ENCODE peak calls at places on chromosomes 7 and 10, in four cellular contexts. F is hepatocyte, V is SJSA1, B is cardiac muscle cell. O is an unnamed sample.

GRCh38 chr10:112375721-112376577 is 2.0 kb downstream of the ACSL5 start:
- DNase-seq in F (no peak), V (peak; percentile 37), B (no peak), O (no peak)

GRCh38 chr7:22093936-22094335 is 148.2 kb upstream of the CDCA7L start:
- DNase-seq in F (no peak), V (no peak), B (no peak), O (no peak)

GRCh38 chr10:44259090-44259874 is 125.6 kb downstream of the CXCL12 start:
- DNase-seq in F (peak; percentile 78), V (no peak), B (no peak), O (no peak)

GRCh38 chr10:4043897-4044296 is 258.9 kb upstream of the KLF6 start:
- DNase-seq in F (no peak), V (no peak), B (no peak), O (no peak)

GRCh38 chr7:134750083-134751062 is 29.1 kb upstream of the CALD1 start:
- DNase-seq in F (peak; percentile 32), V (peak; percentile 58), B (peak; percentile 70), O (no peak)

GRCh38 chr10:2985729-2986232 is 81.6 kb upstream of the PFKP start:
- DNase-seq in F (peak; percentile 87), V (peak; percentile 48), B (no peak), O (no peak)

GRCh38 chr10:25017247-25017590 is 807 bp downstream of the THNSL1 start:
- DNase-seq in F (peak; percentile 24), V (no peak), B (peak; percentile 23), O (no peak)

GRCh38 chr7:107506683-107507339 is 37.0 kb downstream of the GPR22 start:
- DNase-seq in F (peak; percentile 15), V (no peak), B (no peak), O (no peak)

GRCh38 chr7:148461780-148462179 is 128.8 kb upstream of the C7orf33 start:
- DNase-seq in F (no peak), V (no peak), B (no peak), O (no peak)

GRCh38 chr10:124117511-124117785 is 24.1 kb upstream of the CHST15 start:
- DNase-seq in F (no peak), V (no peak), B (no peak), O (no peak)

GRCh38 chr7:27812706-27813105 is 72.7 kb downstream of the TAX1BP1 start:
- DNase-seq in F (no peak), V (no peak), B (no peak), O (no peak)

GRCh38 chr10:21159669-21160068 is 262.6 kb upstream of the NEBL start:
- DNase-seq in F (no peak), V (no peak), B (no peak), O (no peak)

GRCh38 chr7:50308301-50309129 is 4.0 kb downstream of the IKZF1 start:
- DNase-seq in F (no peak), V (no peak), B (no peak), O (no peak)

GRCh38 chr10:48285710-48286109 is 11.2 kb upstream of the FRMPD2 start:
- DNase-seq in F (no peak), V (no peak), B (no peak), O (no peak)

GRCh38 chr10:17512341-17513001 is 58.1 kb upstream of the ST8SIA6 start:
- DNase-seq in F (peak; percentile 58), V (peak; percentile 94), B (peak; percentile 3), O (no peak)

GRCh38 chr7:56062382-56062781 is 1.7 kb upstream of the SUMF2 start:
- DNase-seq in F (no peak), V (peak; percentile 42), B (no peak), O (no peak)

GRCh38 chr7:22138886-22139285 is 193.2 kb upstream of the CDCA7L start:
- DNase-seq in F (no peak), V (no peak), B (no peak), O (no peak)

GRCh38 chr7:27992755-27993478 is 187.7 kb downstream of the JAZF1 start:
- DNase-seq in F (no peak), V (no peak), B (no peak), O (no peak)

GRCh38 chr7:110204527-110204926 is 886.4 kb upstream of the LRRN3 start:
- DNase-seq in F (peak; percentile 32), V (no peak), B (peak; percentile 28), O (no peak)

GRCh38 chr10:35012781-35013180 is 77.4 kb downstream of the CUL2 start:
- DNase-seq in F (no peak), V (no peak), B (no peak), O (no peak)

GRCh38 chr10:46299267-46299530 is 12.4 kb downstream of the ANTXRL start:
- DNase-seq in F (no peak), V (no peak), B (no peak), O (no peak)

GRCh38 chr7:96786261-96786997 is 76.8 kb upstream of the SEM1 start:
- DNase-seq in F (peak; percentile 26), V (peak; percentile 6), B (peak; percentile 6), O (no peak)

GRCh38 chr7:83162402-83163256 is at the start of gene PCLO:
- DNase-seq in F (peak; percentile 96), V (peak; percentile 29), B (peak; percentile 93), O (no peak)

GRCh38 chr10:130337696-130338587 is 201.8 kb downstream of the GLRX3 start:
- DNase-seq in F (no peak), V (no peak), B (no peak), O (no peak)

GRCh38 chr10:102111276-102111675 is 8.9 kb downstream of the LDB1 start:
- DNase-seq in F (no peak), V (no peak), B (no peak), O (no peak)

GRCh38 chr7:55504093-55504859 is 68.0 kb downstream of the VOPP1 start:
- DNase-seq in F (no peak), V (peak; percentile 23), B (peak; percentile 31), O (no peak)

GRCh38 chr7:93015193-93016084 is 102.3 kb downstream of the SAMD9 start:
- DNase-seq in F (peak; percentile 31), V (peak; percentile 88), B (no peak), O (no peak)

GRCh38 chr10:91317541-91317940 is 92.6 kb upstream of the HECTD2 start:
- DNase-seq in F (no peak), V (no peak), B (no peak), O (no peak)

GRCh38 chr7:129825005-129825553 is 127.7 kb downstream of the UBE2H start:
- DNase-seq in F (peak; percentile 83), V (peak; percentile 61), B (peak; percentile 59), O (peak; percentile 20)

GRCh38 chr7:100952641-100953040 is 3.3 kb downstream of the MUC3A start:
- DNase-seq in F (no peak), V (no peak), B (no peak), O (no peak)

GRCh38 chr10:38146579-38147333 is 52.6 kb downstream of the ZNF37A start:
- DNase-seq in F (no peak), V (no peak), B (no peak), O (no peak)

GRCh38 chr10:24691113-24691512 is 32.6 kb downstream of the ARHGAP21 start:
- DNase-seq in F (no peak), V (no peak), B (no peak), O (no peak)

GRCh38 chr7:77765906-77766800 is 32.1 kb downstream of the TMEM60 start:
- DNase-seq in F (peak; percentile 13), V (peak; percentile 53), B (no peak), O (no peak)

DNA sequence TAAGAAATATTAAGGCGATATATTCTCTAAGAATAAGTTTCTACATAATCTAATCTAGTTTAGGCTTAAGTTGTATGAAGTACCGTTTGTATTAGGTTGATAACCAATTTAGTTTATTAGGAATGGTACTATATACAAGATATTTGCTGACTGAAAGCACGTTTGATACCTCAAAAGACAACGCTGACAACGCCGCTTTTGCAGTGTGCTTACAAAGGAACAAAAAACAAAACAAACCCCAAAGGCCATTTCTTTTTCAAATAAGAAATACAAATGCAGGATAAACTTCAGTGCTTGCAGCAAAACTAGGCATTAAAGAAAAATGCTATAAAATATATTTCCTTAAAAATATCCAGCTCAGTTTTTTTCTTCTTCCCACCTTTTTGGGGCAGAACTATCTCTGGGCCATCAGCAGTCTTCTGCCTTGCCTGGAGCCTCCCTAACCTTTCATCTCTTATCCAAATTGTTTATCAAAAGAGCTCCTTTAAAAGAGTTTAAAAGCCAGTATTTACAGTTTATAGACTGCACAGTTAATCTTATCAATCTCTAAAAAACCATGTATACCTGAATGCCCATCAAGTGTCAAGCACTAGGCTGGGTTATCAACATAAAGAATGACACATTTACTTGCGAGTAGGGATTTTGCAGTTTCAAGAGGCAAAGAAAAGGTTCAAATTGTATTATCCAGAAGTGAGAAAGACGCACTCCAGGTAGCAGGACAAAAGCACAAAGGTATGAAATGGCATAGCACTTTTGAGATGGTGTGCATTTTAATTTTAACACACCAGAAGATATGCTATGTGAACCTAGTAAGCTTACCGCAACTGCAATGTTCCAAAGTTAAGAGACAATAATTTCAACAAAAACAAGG is 4.1 kb upstream of the KMT2E start:
- DNase-seq in F (no peak), V (no peak), B (no peak), O (no peak)
- H3K4me1 ChIP-seq in F (peaks cover 27% of the 10 kb centered on the region), V (peaks cover 22% of the 10 kb centered on the region), B (peaks cover 17% of the 10 kb centered on the region), O (peaks cover 65% of the 10 kb centered on the region)

GRCh38 chr7:105677395-105677701 is 96.1 kb upstream of the EFCAB10 start:
- DNase-seq in F (no peak), V (no peak), B (no peak), O (no peak)

GRCh38 chr7:105677803-105678583 is 96.7 kb upstream of the EFCAB10 start:
- DNase-seq in F (no peak), V (no peak), B (peak; percentile 48), O (no peak)

GRCh38 chr7:105678811-105679495 is 97.7 kb upstream of the EFCAB10 start:
- DNase-seq in F (no peak), V (no peak), B (no peak), O (no peak)

GRCh38 chr7:105682331-105683070 is 101.2 kb upstream of the EFCAB10 start:
- DNase-seq in F (no peak), V (no peak), B (no peak), O (no peak)

GRCh38 chr7:105680505-105681187 is 99.4 kb upstream of the EFCAB10 start:
- DNase-seq in F (no peak), V (no peak), B (no peak), O (no peak)
- H3K4me1 ChIP-seq in F (peaks cover 9% of the 10 kb centered on the region), V (no peaks in the 10 kb centered on the region), B (peaks cover 18% of the 10 kb centered on the region), O (peaks cover 18% of the 10 kb centered on the region)

GRCh38 chr7:151274376-151274760 is 25.9 kb upstream of the SMARCD3 start:
- DNase-seq in F (no peak), V (no peak), B (no peak), O (no peak)
- H3K4me1 ChIP-seq in F (no peaks in the 10 kb centered on the region), V (peaks cover 9% of the 10 kb centered on the region), B (no peaks in the 10 kb centered on the region), O (peaks cover 25% of the 10 kb centered on the region)

GRCh38 chr10:32962541-32962940 is 4.5 kb upstream of the ITGB1 start:
- DNase-seq in F (no peak), V (no peak), B (no peak), O (no peak)
- H3K4me1 ChIP-seq in F (peaks cover 14% of the 10 kb centered on the region), V (peaks cover 35% of the 10 kb centered on the region), B (peaks cover 26% of the 10 kb centered on the region), O (peaks cover 23% of the 10 kb centered on the region)

DNA sequence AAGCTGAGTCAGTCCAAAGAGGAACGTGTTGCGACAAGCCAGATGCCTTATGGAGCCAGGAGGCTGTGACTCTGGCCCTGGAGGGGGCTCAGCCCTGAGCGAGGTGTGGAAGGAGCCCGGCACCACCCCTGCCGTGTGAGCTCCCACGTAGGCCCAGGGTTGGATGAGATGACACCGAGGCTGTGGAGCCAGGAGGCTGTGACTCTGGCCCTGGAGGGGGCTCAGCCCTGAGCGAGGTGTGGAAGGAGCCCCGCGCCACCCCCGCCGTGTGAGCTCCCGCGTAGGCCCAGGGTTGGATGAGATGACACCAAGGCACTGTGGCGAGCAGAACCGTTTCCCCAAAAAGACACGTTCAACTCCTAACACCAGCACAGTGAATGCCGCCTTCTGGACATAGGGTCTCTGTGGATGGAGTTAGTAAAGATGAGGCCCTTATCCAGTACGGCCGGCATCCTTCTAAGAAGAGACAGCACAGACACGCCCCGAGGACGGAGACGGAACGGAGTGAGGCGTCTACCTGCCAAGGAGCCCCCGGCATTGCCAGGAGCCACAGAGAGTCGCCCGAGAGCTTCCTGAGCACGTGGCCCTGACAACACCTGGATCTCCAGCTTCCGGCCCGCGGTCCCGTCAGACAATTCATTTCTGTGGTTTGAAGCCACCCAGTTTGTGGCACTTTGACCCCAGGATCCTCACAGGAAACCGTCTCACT is 472.5 kb downstream of the DNAJB6 start:
- DNase-seq in F (no peak), V (no peak), B (no peak), O (no peak)
- H3K4me1 ChIP-seq in F (no peaks in the 10 kb centered on the region), V (no peaks in the 10 kb centered on the region), B (no peaks in the 10 kb centered on the region), O (no peaks in the 10 kb centered on the region)

O was measured in esophagus squamous epithelium.